ENCODE peak calls at places on chromosomes 6 and 20, in four cellular contexts. V is mesenchymal stem cell, N is mesendoderm, P is neuronal stem cell. R is an unnamed sample.

GRCh38 chr6:31776563-31776960 is 566 bp downstream of the VWA7 start:
- DNase-seq in V (no peak), N (no peak), P (no peak), R (no peak)

GRCh38 chr6:37862992-37863391 is 43.5 kb downstream of the ZFAND3 start:
- DNase-seq in V (no peak), N (no peak), P (no peak), R (no peak)

GRCh38 chr6:111113731-111114438 is 26.6 kb downstream of the SLC16A10 start:
- DNase-seq in V (peak), N (no peak), P (no peak), R (peak)

GRCh38 chr6:67328269-67328668 is 1306.8 kb upstream of the ADGRB3 start:
- DNase-seq in V (no peak), N (no peak), P (no peak), R (no peak)

GRCh38 chr6:56595490-56596122 is 47.1 kb downstream of the DST start:
- DNase-seq in V (peak), N (peak), P (peak), R (peak)

GRCh38 chr6:145529582-145529981 is 205.7 kb downstream of the EPM2A start:
- DNase-seq in V (no peak), N (no peak), P (no peak), R (no peak)

GRCh38 chr20:29873946-29874345 is 1383.5 kb upstream of the DEFB115 start:
- DNase-seq in V (peak), N (peak), P (peak), R (peak)

GRCh38 chr20:24977797-24978196 is 14.8 kb downstream of the APMAP start:
- DNase-seq in V (no peak), N (no peak), P (no peak), R (no peak)

GRCh38 chr20:32333988-32334885 is 23.9 kb upstream of the ASXL1 start:
- DNase-seq in V (no peak), N (no peak), P (no peak), R (peak)

GRCh38 chr6:46704562-46704961 is 16.9 kb downstream of the TDRD6 start:
- DNase-seq in V (no peak), N (peak), P (no peak), R (peak)

GRCh38 chr6:157995458-157995857 is 13.8 kb downstream of the SYNJ2 start:
- DNase-seq in V (no peak), N (no peak), P (no peak), R (no peak)

GRCh38 chr6:105193647-105194046 is 13.8 kb upstream of the POPDC3 start:
- DNase-seq in V (no peak), N (no peak), P (no peak), R (no peak)

GRCh38 chr6:170575250-170575649 is 9.2 kb downstream of the PDCD2 start:
- DNase-seq in V (peak), N (peak), P (no peak), R (peak)

GRCh38 chr6:159606786-159607185 is 86.3 kb downstream of the SOD2 start:
- DNase-seq in V (no peak), N (no peak), P (no peak), R (no peak)

GRCh38 chr6:50305660-50306059 is 255.9 kb upstream of the DEFB112 start:
- DNase-seq in V (peak), N (peak), P (no peak), R (no peak)

GRCh38 chr20:38673731-38674177 is 50.5 kb upstream of the SLC32A1 start:
- DNase-seq in V (peak), N (peak), P (no peak), R (no peak)

GRCh38 chr6:10271982-10272381 is 142.9 kb downstream of the TFAP2A start:
- DNase-seq in V (no peak), N (no peak), P (no peak), R (no peak)

GRCh38 chr6:82270791-82271392 is 23.3 kb upstream of the IBTK start:
- DNase-seq in V (peak), N (peak), P (peak), R (peak)

GRCh38 chr20:35992713-35993335 is 24.4 kb downstream of the CNBD2 start:
- DNase-seq in V (peak), N (peak), P (peak), R (peak)

GRCh38 chr20:44034451-44034850 is 119.8 kb downstream of the TOX2 start:
- DNase-seq in V (no peak), N (no peak), P (no peak), R (no peak)

GRCh38 chr6:168017629-168018028 is 20.2 kb downstream of the KIF25 start:
- DNase-seq in V (peak), N (no peak), P (no peak), R (no peak)

GRCh38 chr6:6674872-6675271 is 86.4 kb downstream of the LY86 start:
- DNase-seq in V (no peak), N (peak), P (no peak), R (no peak)

GRCh38 chr6:151757506-151757955 is 50.0 kb upstream of the ESR1 start:
- DNase-seq in V (no peak), N (no peak), P (no peak), R (no peak)

GRCh38 chr6:128713461-128713860 is 169.5 kb upstream of the LAMA2 start:
- DNase-seq in V (peak), N (no peak), P (no peak), R (no peak)

GRCh38 chr20:39213476-39214145 is 251.5 kb downstream of the DHX35 start:
- DNase-seq in V (no peak), N (no peak), P (no peak), R (no peak)

GRCh38 chr6:30963641-30964040 is 19.9 kb upstream of the MUC21 start:
- DNase-seq in V (no peak), N (no peak), P (no peak), R (no peak)

GRCh38 chr6:86685230-86685797 is 252.0 kb upstream of the HTR1E start:
- DNase-seq in V (peak), N (no peak), P (no peak), R (peak)

GRCh38 chr20:35171753-35172433 is at the start of gene PROCR:
- DNase-seq in V (peak), N (peak), P (peak), R (peak)

GRCh38 chr20:5002077-5002413 is 735 bp upstream of the SLC23A2 start:
- DNase-seq in V (no peak), N (peak), P (no peak), R (no peak)

GRCh38 chr6:170449835-170450753 is 103.0 kb downstream of the PSMB1 start:
- DNase-seq in V (no peak), N (no peak), P (no peak), R (no peak)

GRCh38 chr20:39269031-39269461 is 306.9 kb downstream of the DHX35 start:
- DNase-seq in V (peak), N (peak), P (peak), R (no peak)

GRCh38 chr6:42813906-42814444 is 32.1 kb downstream of the BICRAL start:
- DNase-seq in V (no peak), N (no peak), P (no peak), R (no peak)

GRCh38 chr20:41029150-41029872 is 689 bp downstream of the TOP1 start:
- DNase-seq in V (peak), N (peak), P (peak), R (no peak)

GRCh38 chr20:60785817-60786216 is 466.2 kb upstream of the CDH4 start:
- DNase-seq in V (no peak), N (no peak), P (no peak), R (no peak)

GRCh38 chr6:138241893-138242292 is 23.6 kb upstream of the PBOV1 start:
- DNase-seq in V (no peak), N (no peak), P (no peak), R (no peak)

GRCh38 chr6:169529931-169530761 is 171.7 kb downstream of the WDR27 start:
- DNase-seq in V (no peak), N (no peak), P (no peak), R (peak)

GRCh38 chr6:46793138-46793537 is at the start of gene MEP1A:
- DNase-seq in V (no peak), N (no peak), P (no peak), R (no peak)

GRCh38 chr6:35085359-35086281 is 55.5 kb downstream of the TCP11 start:
- DNase-seq in V (no peak), N (no peak), P (no peak), R (no peak)
- H4K8ac ChIP-seq in V (no peak), N (no peak), P (no peak), R (no peak)

GRCh38 chr6:4210619-4211419 is 75.4 kb upstream of the ECI2 start:
- DNase-seq in V (peak), N (peak), P (peak), R (peak)

GRCh38 chr6:4209201-4209600 is 73.8 kb upstream of the ECI2 start:
- DNase-seq in V (no peak), N (no peak), P (no peak), R (no peak)

GRCh38 chr6:4212588-4212987 is 77.2 kb upstream of the ECI2 start:
- DNase-seq in V (no peak), N (no peak), P (no peak), R (no peak)

GRCh38 chr6:4208158-4208557 is 72.8 kb upstream of the ECI2 start:
- DNase-seq in V (peak), N (no peak), P (no peak), R (no peak)
- H4K8ac ChIP-seq in V (no peak), N (no peak), P (no peak), R (no peak)

DNA sequence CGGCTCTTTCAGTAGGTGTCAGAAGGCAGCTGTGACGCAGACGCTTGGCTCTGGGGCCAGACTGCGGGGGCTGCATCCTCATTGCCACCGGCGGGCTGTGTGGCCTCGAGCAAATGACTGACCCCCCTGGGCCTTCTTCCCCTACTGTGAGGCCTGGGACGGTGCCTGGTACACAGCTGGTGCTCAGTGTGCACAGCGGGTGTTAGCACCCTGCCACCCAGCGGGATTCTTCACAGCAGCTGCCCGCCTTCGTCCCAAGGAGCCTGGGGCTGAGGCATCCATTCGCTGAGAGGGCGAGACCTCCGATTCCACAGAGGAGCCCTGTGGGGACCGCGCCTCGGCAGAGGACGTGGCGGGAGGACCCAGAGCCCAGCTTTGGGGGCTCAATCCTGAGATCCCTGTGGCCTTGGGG is 10.6 kb downstream of the SLCO4A1 start:
- DNase-seq in V (no peak), N (no peak), P (no peak), R (no peak)
- H4K8ac ChIP-seq in V (peak), N (no peak), P (no peak), R (no peak)

GRCh38 chr20:49475292-49475691 is 7.2 kb downstream of the KCNB1 start:
- DNase-seq in V (peak), N (no peak), P (no peak), R (no peak)

GRCh38 chr20:49469060-49469459 is 13.4 kb downstream of the KCNB1 start:
- DNase-seq in V (no peak), N (no peak), P (no peak), R (no peak)

GRCh38 chr20:49468412-49468811 is 14.1 kb downstream of the KCNB1 start:
- DNase-seq in V (no peak), N (no peak), P (no peak), R (no peak)

GRCh38 chr20:49470922-49471321 is 11.5 kb downstream of the KCNB1 start:
- DNase-seq in V (no peak), N (no peak), P (no peak), R (no peak)

DNA sequence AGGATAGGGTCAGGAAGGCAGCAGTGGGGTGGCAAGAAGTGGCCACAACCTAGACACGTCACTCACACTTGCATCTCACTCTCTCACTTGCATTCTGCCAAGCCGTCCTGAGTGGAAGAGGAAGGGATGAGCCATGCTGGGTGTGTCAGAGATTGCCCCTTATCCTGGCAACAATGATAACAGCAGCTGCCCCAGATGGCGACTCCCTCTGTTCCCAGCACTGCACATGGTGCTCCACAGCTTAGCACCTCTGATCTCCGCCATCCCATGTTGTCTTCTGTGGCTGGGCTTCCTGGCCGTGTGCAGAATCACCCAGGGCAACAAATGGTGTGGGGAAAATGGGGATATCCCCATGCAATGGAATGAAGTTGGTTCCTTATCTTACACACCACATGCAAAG is 11.1 kb downstream of the KCNB1 start:
- DNase-seq in V (no peak), N (peak), P (no peak), R (no peak)
- H4K8ac ChIP-seq in V (no peak), N (no peak), P (no peak), R (no peak)

GRCh38 chr6:97068211-97068610 is 143.7 kb downstream of the KLHL32 start:
- DNase-seq in V (peak), N (no peak), P (peak), R (peak)

GRCh38 chr6:97064578-97064977 is 140.1 kb downstream of the KLHL32 start:
- DNase-seq in V (no peak), N (peak), P (no peak), R (no peak)

GRCh38 chr6:97066056-97066455 is 141.5 kb downstream of the KLHL32 start:
- DNase-seq in V (no peak), N (no peak), P (no peak), R (no peak)

GRCh38 chr6:97067045-97067444 is 142.5 kb downstream of the KLHL32 start:
- DNase-seq in V (no peak), N (no peak), P (peak), R (no peak)

DNA sequence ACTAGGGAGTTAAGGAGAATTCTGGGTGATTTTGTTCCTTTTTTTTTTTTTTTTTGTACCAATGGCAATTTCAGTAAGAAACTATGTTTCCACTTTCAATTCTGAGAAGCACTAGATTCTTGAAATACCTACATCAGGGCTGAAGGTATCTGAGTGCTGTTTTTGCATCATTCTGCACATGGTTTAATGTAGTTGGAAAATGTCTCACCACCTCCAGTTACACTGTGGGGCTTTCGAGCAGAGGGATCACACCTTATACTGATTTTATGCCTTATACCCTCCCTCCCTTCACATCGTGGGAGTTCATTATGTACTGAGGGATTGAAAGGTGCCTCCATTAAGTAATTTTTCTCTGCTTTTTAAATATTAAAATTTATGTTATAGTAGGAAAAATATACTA is 144.8 kb downstream of the KLHL32 start:
- DNase-seq in V (no peak), N (no peak), P (no peak), R (no peak)
- H4K8ac ChIP-seq in V (no peak), N (no peak), P (no peak), R (no peak)

GRCh38 chr6:44009425-44010321 is 117.6 kb downstream of the MRPL14 start:
- DNase-seq in V (peak), N (no peak), P (no peak), R (no peak)

GRCh38 chr6:44008821-44009370 is 118.4 kb downstream of the MRPL14 start:
- DNase-seq in V (no peak), N (no peak), P (no peak), R (peak)

GRCh38 chr6:44011350-44011925 is 115.8 kb downstream of the MRPL14 start:
- DNase-seq in V (no peak), N (no peak), P (no peak), R (no peak)

GRCh38 chr6:44010411-44011349 is 116.6 kb downstream of the MRPL14 start:
- DNase-seq in V (peak), N (no peak), P (no peak), R (no peak)

DNA sequence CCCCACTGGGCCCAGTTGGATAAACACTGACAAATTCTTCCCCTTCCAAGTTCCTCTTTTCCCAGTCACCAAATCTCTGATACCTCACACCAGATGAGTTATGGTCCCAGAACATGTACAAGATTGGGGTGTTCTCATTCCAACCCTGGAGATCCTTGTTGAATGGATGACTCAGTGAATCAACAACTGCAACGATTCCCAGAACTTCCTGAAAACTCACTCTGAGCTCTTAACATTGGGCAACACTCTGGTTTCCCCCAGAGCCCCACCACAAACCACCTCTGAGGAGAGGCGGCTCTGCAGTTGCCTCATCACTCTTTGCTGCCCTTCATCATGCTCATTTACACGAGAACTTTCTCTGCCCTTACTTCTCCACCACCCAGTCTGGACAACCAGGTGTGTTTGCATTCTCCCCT is 115.2 kb downstream of the MRPL14 start:
- DNase-seq in V (peak), N (no peak), P (no peak), R (peak)
- H4K8ac ChIP-seq in V (no peak), N (no peak), P (no peak), R (no peak)

R was measured in trophoblast cell.